ENCODE peak calls at places on chromosome 3, in eight cellular contexts. G, F, K, V, B, J, M and W are unnamed samples.
A peak's percentile ranks its signal among the peaks of the same experiment; 100 is the strongest.

GRCh38 chr3:77038928-77039605 is 832 bp upstream of the ROBO2 start:
- DNase-seq in M (no peak), K (no peak), J (no peak), V (peak; percentile 19), F (no peak), G (peak; percentile 75), B (no peak), W (no peak)

GRCh38 chr3:78873641-78874040 is 894.2 kb downstream of the ROBO1 start:
- DNase-seq in V (no peak), M (no peak), J (no peak), G (no peak), B (no peak), K (no peak), F (no peak), W (no peak)

GRCh38 chr3:57077630-57078365 is 17.3 kb downstream of the SPATA12 start:
- DNase-seq in V (no peak), K (no peak), B (no peak), F (no peak), J (no peak), M (no peak), G (no peak), W (no peak)

GRCh38 chr3:129383292-129383860 is 45.1 kb downstream of the EFCAB12 start:
- DNase-seq in K (no peak), B (no peak), G (peak; percentile 84), F (peak; percentile 82), V (peak; percentile 77), J (peak; percentile 80), M (peak; percentile 45), W (peak; percentile 69)

GRCh38 chr3:97821413-97821809 is 400 bp upstream of the CRYBG3 start:
- DNase-seq in G (no peak), V (peak; percentile 66), F (no peak), M (peak; percentile 61), K (no peak), B (peak; percentile 71), J (no peak), W (no peak)

GRCh38 chr3:12944849-12945248 is 103.5 kb upstream of the RPL32 start:
- DNase-seq in M (no peak), J (no peak), V (no peak), B (no peak), G (no peak), F (no peak), K (no peak), W (no peak)

GRCh38 chr3:8617921-8618320 is 26.7 kb downstream of the SSUH2 start:
- DNase-seq in F (no peak), V (no peak), G (no peak), M (no peak), J (no peak), B (peak; percentile 45), K (no peak), W (no peak)

GRCh38 chr3:82685761-82686160 is 924.3 kb upstream of the GBE1 start:
- DNase-seq in M (no peak), V (no peak), B (no peak), J (no peak), K (no peak), G (peak; percentile 10), F (no peak), W (no peak)

GRCh38 chr3:53693441-53693840 is 152.8 kb downstream of the CHDH start:
- DNase-seq in G (no peak), F (no peak), M (no peak), V (no peak), K (no peak), B (no peak), J (no peak), W (no peak)

GRCh38 chr3:53700441-53700840 is 145.8 kb downstream of the CHDH start:
- DNase-seq in F (no peak), G (no peak), M (no peak), J (no peak), V (no peak), B (no peak), K (peak; percentile 56), W (no peak)

GRCh38 chr3:53694051-53694450 is 152.2 kb downstream of the CHDH start:
- DNase-seq in V (no peak), K (peak; percentile 56), B (no peak), G (no peak), J (no peak), M (no peak), F (no peak), W (no peak)

GRCh38 chr3:53694648-53695356 is 151.4 kb downstream of the CHDH start:
- DNase-seq in K (peak; percentile 58), B (no peak), M (no peak), V (no peak), F (no peak), J (no peak), G (no peak), W (no peak)

DNA sequence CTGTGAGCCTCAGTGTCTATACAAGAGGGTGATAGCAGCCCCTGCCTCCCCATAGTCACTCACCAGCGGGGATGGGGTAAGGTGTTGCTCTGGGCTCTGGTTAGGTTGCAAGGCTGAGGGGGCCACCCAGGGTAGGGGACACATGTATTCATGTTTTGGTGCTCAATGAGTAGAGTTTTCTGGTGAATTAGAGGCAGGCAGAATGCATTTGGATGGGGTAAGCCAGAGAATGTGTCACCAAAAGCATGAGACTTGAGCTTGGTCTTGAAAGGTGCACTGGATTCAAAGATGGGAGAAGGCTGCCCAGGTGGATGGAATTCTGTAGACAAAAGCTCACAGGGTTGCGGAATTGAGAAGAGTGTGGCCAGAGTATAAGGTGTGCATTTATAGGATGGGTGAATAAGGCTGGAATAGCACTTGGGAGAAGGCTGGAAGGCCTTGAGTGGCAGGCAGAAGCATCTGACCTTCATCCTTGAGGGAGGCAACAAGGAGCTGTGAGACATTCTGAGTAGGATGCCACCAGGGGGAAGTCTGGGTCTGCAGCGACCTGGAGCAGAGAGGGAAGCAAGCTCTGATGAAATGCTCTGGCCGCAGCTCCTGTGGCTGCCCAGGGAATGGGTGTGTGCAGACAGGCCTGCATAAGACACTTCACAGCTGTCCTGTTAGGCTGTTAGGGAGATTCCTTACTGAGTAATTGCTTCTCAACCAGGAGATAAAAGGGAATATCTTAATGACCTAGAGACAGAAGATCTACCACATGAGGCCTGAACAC is 149.6 kb downstream of the CHDH start:
- DNase-seq in B (no peak), G (no peak), F (no peak), J (no peak), V (no peak), M (no peak), K (peak; percentile 69), W (no peak)
- TF ChIP-seq CTCF in B (no peak), G (no peak), F (peak; percentile 15), J (no peak), V (no peak), M (no peak), K (no peak), W (no peak)

GRCh38 chr3:45653205-45653604 is 36.0 kb upstream of the SACM1L start:
- DNase-seq in J (no peak), K (no peak), B (peak; percentile 60), G (no peak), M (no peak), F (no peak), V (no peak), W (no peak)

GRCh38 chr3:45656575-45657363 is 32.4 kb upstream of the SACM1L start:
- DNase-seq in F (peak; percentile 90), K (no peak), V (peak; percentile 87), G (peak; percentile 97), B (peak; percentile 94), J (peak; percentile 81), M (peak; percentile 92), W (peak; percentile 97)

GRCh38 chr3:45655906-45656305 is 33.3 kb upstream of the SACM1L start:
- DNase-seq in J (no peak), B (no peak), M (no peak), F (no peak), V (no peak), G (no peak), K (no peak), W (no peak)

GRCh38 chr3:45657853-45658252 is 31.3 kb upstream of the SACM1L start:
- DNase-seq in J (peak; percentile 67), B (no peak), V (no peak), G (no peak), K (no peak), M (no peak), F (no peak), W (peak; percentile 82)

GRCh38 chr3:45654344-45654934 is 34.8 kb upstream of the SACM1L start:
- DNase-seq in J (no peak), B (peak; percentile 72), V (no peak), M (no peak), K (no peak), F (peak; percentile 13), G (no peak), W (no peak)
- TF ChIP-seq CTCF in J (no peak), B (no peak), V (no peak), M (no peak), K (no peak), F (peak; percentile 38), G (no peak), W (no peak)

GRCh38 chr3:62497156-62497555 is 123.8 kb upstream of the FEZF2 start:
- DNase-seq in V (no peak), G (no peak), M (no peak), F (no peak), B (no peak), J (no peak), K (no peak), W (no peak)

GRCh38 chr3:62496509-62496908 is 123.2 kb upstream of the FEZF2 start:
- DNase-seq in J (no peak), F (no peak), V (no peak), G (no peak), M (no peak), K (no peak), B (no peak), W (no peak)

GRCh38 chr3:62493116-62493801 is 119.9 kb upstream of the FEZF2 start:
- DNase-seq in V (no peak), M (no peak), B (no peak), J (no peak), F (peak; percentile 62), G (peak; percentile 7), K (no peak), W (no peak)
- TF ChIP-seq CTCF in V (peak; percentile 23), M (no peak), B (no peak), J (no peak), F (peak; percentile 84), G (peak; percentile 28), K (no peak), W (peak; percentile 16)

GRCh38 chr3:67415504-67415903 is 238.9 kb downstream of the SUCLG2 start:
- DNase-seq in V (no peak), B (no peak), K (no peak), J (no peak), M (no peak), F (no peak), G (peak; percentile 80), W (no peak)

GRCh38 chr3:67414740-67415139 is 239.7 kb downstream of the SUCLG2 start:
- DNase-seq in J (no peak), M (no peak), G (peak; percentile 38), F (no peak), V (no peak), K (no peak), B (no peak), W (no peak)

GRCh38 chr3:67418539-67419529 is 235.6 kb downstream of the SUCLG2 start:
- DNase-seq in K (no peak), V (no peak), G (peak; percentile 7), J (no peak), B (no peak), F (no peak), M (no peak), W (no peak)

GRCh38 chr3:67419779-67420178 is 234.6 kb downstream of the SUCLG2 start:
- DNase-seq in J (no peak), B (no peak), F (no peak), K (no peak), M (no peak), V (no peak), G (no peak), W (no peak)

DNA sequence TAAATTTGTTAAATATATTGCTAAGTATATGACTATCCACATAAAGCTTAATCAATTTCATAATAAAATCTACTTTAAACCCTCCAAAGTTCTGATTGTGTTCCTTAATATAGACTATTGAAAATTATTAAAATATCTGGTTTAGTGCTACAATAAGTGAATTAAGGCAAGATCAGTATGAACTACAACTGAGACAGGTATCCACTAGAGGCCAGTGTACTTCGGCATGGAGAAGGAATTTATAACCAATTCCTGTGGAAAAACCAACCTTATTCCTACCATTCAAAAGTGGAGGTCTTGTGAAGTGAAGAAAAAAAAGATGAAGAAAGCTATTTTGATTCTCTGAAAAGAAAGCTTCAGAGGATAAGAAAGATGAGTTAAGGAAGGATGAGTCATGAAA is 237.7 kb downstream of the SUCLG2 start:
- DNase-seq in F (no peak), G (no peak), K (no peak), B (no peak), M (no peak), V (no peak), J (no peak), W (no peak)
- TF ChIP-seq CTCF in F (peak; percentile 14), G (no peak), K (no peak), B (no peak), M (no peak), V (no peak), J (no peak), W (no peak)